ENCODE peak calls at places on chromosomes 2 and 18, in five cellular contexts. U is spleen; Z is fibroblast of villous mesenchyme; B is effector memory CD8-positive, alpha-beta T cell; W is Caki2. H is an unnamed sample.
A peak's percentile ranks its signal among the peaks of the same experiment; 100 is the strongest.

GRCh38 chr2:15058628-15059157 is 426.2 kb downstream of the LRATD1 start:
- DNase-seq in W (no peak), B (no peak), U (no peak), Z (no peak), H (no peak)

GRCh38 chr2:64595397-64596160 is 58.1 kb downstream of the SERTAD2 start:
- DNase-seq in Z (peak; percentile 44), U (no peak), W (no peak), B (no peak), H (no peak)

GRCh38 chr18:70559446-70559845 is 270.6 kb downstream of the SOCS6 start:
- DNase-seq in B (no peak), Z (no peak), U (no peak), W (no peak), H (no peak)

GRCh38 chr18:23088343-23088742 is 46.9 kb upstream of the CABLES1 start:
- DNase-seq in U (peak; percentile 48), Z (no peak), W (no peak), B (no peak), H (no peak)

GRCh38 chr2:219698684-219699439 is 71.4 kb downstream of the SLC4A3 start:
- DNase-seq in W (no peak), B (no peak), Z (no peak), U (no peak), H (no peak)

GRCh38 chr2:84881581-84882414 is 914 bp upstream of the TRABD2A start:
- DNase-seq in U (peak; percentile 93), W (peak; percentile 76), Z (peak; percentile 78), B (peak; percentile 82), H (peak; percentile 79)

GRCh38 chr2:64212801-64213321 is 68.6 kb upstream of the PELI1 start:
- DNase-seq in Z (peak; percentile 87), U (no peak), B (no peak), W (peak; percentile 15), H (no peak)

GRCh38 chr2:236054125-236054524 is 114.1 kb downstream of the GBX2 start:
- DNase-seq in Z (no peak), U (no peak), W (no peak), B (no peak), H (no peak)

GRCh38 chr2:45696708-45697107 is 45.2 kb downstream of the PRKCE start:
- DNase-seq in U (no peak), W (no peak), B (no peak), Z (no peak), H (no peak)

GRCh38 chr2:177252808-177253531 is 11.6 kb downstream of the NFE2L2 start:
- DNase-seq in W (no peak), B (no peak), Z (no peak), U (no peak), H (no peak)

GRCh38 chr18:79572848-79573451 is 106.7 kb upstream of the CTDP1 start:
- DNase-seq in B (no peak), U (peak; percentile 13), Z (no peak), W (no peak), H (no peak)

GRCh38 chr2:2588777-2589176 is 257.7 kb upstream of the MYT1L start:
- DNase-seq in W (no peak), Z (no peak), U (no peak), B (no peak), H (no peak)

GRCh38 chr18:49135871-49136270 is 185.1 kb upstream of the SMAD7 start:
- DNase-seq in W (peak; percentile 3), B (no peak), U (no peak), Z (peak; percentile 18), H (no peak)

GRCh38 chr2:20190862-20191713 is 33.8 kb downstream of the SDC1 start:
- DNase-seq in Z (no peak), W (no peak), B (no peak), U (no peak), H (no peak)

GRCh38 chr2:241882090-241882625 is 12.6 kb downstream of the RTP5 start:
- DNase-seq in B (no peak), Z (peak; percentile 14), U (peak; percentile 93), W (no peak), H (no peak)

GRCh38 chr2:3377279-3377611 is 373 bp downstream of the EIPR1 start:
- DNase-seq in Z (peak; percentile 27), B (no peak), W (no peak), U (no peak), H (no peak)